ENCODE peak calls at places on chromosomes 11 and 22, in four cellular contexts. One of them, this sample, is unnamed. For H3K4me1, the result is how much of the 10 kb centered on the place peaks cover.

GRCh38 chr11:76588455-76589325 is 81.9 kb downstream of the LRRC32 start:
- DNase-seq in colonic mucosa: peak
- DNase-seq in GM23248: no peak
- DNase-seq in HCT116: no peak
- DNase-seq in this sample: no peak

GRCh38 chr11:67600324-67601029 is 6.3 kb upstream of the NDUFV1 start:
- DNase-seq in colonic mucosa: no peak
- DNase-seq in HCT116: no peak
- DNase-seq in GM23248: no peak
- DNase-seq in this sample: no peak

GRCh38 chr11:10373340-10373739 is 68.5 kb downstream of the ADM start:
- DNase-seq in colonic mucosa: no peak
- DNase-seq in HCT116: no peak
- DNase-seq in GM23248: no peak
- DNase-seq in this sample: no peak

GRCh38 chr22:25700996-25701815 is 40.8 kb upstream of the MYO18B start:
- DNase-seq in colonic mucosa: no peak
- DNase-seq in GM23248: peak
- DNase-seq in HCT116: no peak
- DNase-seq in this sample: no peak

GRCh38 chr11:95517453-95517852 is 272.1 kb downstream of the FAM76B start:
- DNase-seq in GM23248: peak
- DNase-seq in HCT116: no peak
- DNase-seq in colonic mucosa: no peak
- DNase-seq in this sample: no peak

GRCh38 chr22:44729391-44730012 is 22.9 kb upstream of the ARHGAP8 start:
- DNase-seq in GM23248: peak
- DNase-seq in colonic mucosa: no peak
- DNase-seq in HCT116: no peak
- DNase-seq in this sample: no peak

GRCh38 chr11:122113836-122114235 is 2.2 kb downstream of the BLID start:
- DNase-seq in GM23248: peak
- DNase-seq in colonic mucosa: no peak
- DNase-seq in HCT116: no peak
- DNase-seq in this sample: no peak

GRCh38 chr22:30040499-30041055 is 39.7 kb upstream of the HORMAD2 start:
- DNase-seq in HCT116: no peak
- DNase-seq in colonic mucosa: no peak
- DNase-seq in GM23248: no peak
- DNase-seq in this sample: no peak

GRCh38 chr11:130786987-130787688 is 129.1 kb downstream of the SNX19 start:
- DNase-seq in HCT116: no peak
- DNase-seq in colonic mucosa: no peak
- DNase-seq in GM23248: peak
- DNase-seq in this sample: no peak

GRCh38 chr11:68263444-68264035 is 8.2 kb downstream of the C11orf24 start:
- DNase-seq in GM23248: no peak
- DNase-seq in HCT116: no peak
- DNase-seq in colonic mucosa: no peak
- DNase-seq in this sample: no peak

GRCh38 chr11:2860636-2861035 is 24.9 kb downstream of the CDKN1C start:
- DNase-seq in GM23248: peak
- DNase-seq in HCT116: no peak
- DNase-seq in colonic mucosa: peak
- DNase-seq in this sample: no peak

GRCh38 chr11:79201637-79202347 is 239.0 kb downstream of the TENM4 start:
- DNase-seq in GM23248: no peak
- DNase-seq in HCT116: no peak
- DNase-seq in colonic mucosa: no peak
- DNase-seq in this sample: no peak

GRCh38 chr11:66048525-66049313 is at the start of gene GAL3ST3:
- DNase-seq in colonic mucosa: no peak
- DNase-seq in HCT116: no peak
- DNase-seq in GM23248: no peak
- DNase-seq in this sample: no peak

GRCh38 chr11:20161230-20161918 is 1.1 kb upstream of the DBX1 start:
- DNase-seq in colonic mucosa: no peak
- DNase-seq in GM23248: no peak
- DNase-seq in HCT116: no peak
- DNase-seq in this sample: peak

GRCh38 chr11:80727315-80727714 is 1286.5 kb upstream of the TENM4 start:
- DNase-seq in HCT116: no peak
- DNase-seq in GM23248: peak
- DNase-seq in colonic mucosa: peak
- DNase-seq in this sample: peak

GRCh38 chr22:29641781-29642355 is 38.4 kb downstream of the NF2 start:
- DNase-seq in HCT116: no peak
- DNase-seq in colonic mucosa: no peak
- DNase-seq in GM23248: peak
- DNase-seq in this sample: no peak

GRCh38 chr11:124605719-124606118 is 5.5 kb upstream of the PANX3 start:
- DNase-seq in colonic mucosa: peak
- DNase-seq in HCT116: no peak
- DNase-seq in GM23248: no peak
- DNase-seq in this sample: no peak

GRCh38 chr11:57514538-57515331 is 767 bp downstream of the SLC43A1 start:
- DNase-seq in colonic mucosa: peak
- DNase-seq in HCT116: no peak
- DNase-seq in GM23248: peak
- DNase-seq in this sample: no peak

GRCh38 chr11:114080219-114080618 is 20.7 kb downstream of the ZBTB16 start:
- DNase-seq in GM23248: peak
- DNase-seq in HCT116: no peak
- DNase-seq in colonic mucosa: no peak
- DNase-seq in this sample: no peak

DNA sequence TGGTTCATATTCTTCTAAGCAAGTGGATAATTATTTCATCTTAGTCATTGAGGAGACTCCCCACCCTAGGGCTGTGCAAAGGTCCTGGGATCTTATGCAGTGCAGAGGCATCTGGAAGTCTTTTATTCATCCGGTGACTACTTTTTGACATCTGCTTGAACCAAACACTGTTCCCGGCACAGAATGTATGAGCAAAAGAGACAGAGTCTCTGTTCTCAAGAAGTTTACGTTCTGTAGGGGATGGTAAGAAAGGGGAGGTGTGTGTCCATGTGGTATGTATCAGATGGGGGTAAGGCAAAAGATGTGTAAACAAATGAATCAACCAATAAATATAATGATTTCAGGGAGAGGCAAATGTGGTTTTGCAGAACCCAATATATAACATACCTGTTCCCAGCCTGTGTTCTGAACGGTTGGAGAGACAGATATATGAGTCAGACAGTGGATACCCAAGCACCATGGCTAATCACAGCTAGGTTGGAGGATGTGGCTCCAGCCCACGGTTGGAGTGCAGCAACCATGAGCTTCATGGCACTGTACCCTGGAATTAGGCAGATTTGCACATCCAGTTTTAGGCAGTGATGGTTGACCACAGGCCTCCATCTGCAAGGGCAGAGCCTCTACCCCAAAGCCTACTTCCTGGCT is 75.1 kb upstream of the CADM1 start:
- DNase-seq in GM23248: no peak
- DNase-seq in colonic mucosa: no peak
- DNase-seq in HCT116: no peak
- DNase-seq in this sample: no peak
- H3K9ac ChIP-seq in GM23248: no peak
- H3K9ac ChIP-seq in colonic mucosa: no peak
- H3K9ac ChIP-seq in HCT116: no peak
- H3K9ac ChIP-seq in this sample: no peak

GRCh38 chr11:85647078-85647477 is 689 bp upstream of the TMEM126A start:
- DNase-seq in colonic mucosa: no peak
- DNase-seq in HCT116: no peak
- DNase-seq in GM23248: peak
- DNase-seq in this sample: no peak

GRCh38 chr11:85651118-85651517 is 3.4 kb downstream of the TMEM126A start:
- DNase-seq in HCT116: no peak
- DNase-seq in colonic mucosa: no peak
- DNase-seq in GM23248: no peak
- DNase-seq in this sample: no peak

GRCh38 chr11:85643255-85643654 is 4.5 kb upstream of the TMEM126A start:
- DNase-seq in colonic mucosa: no peak
- DNase-seq in GM23248: no peak
- DNase-seq in HCT116: no peak
- DNase-seq in this sample: no peak

GRCh38 chr11:85653048-85653447 is 5.3 kb downstream of the TMEM126A start:
- DNase-seq in HCT116: no peak
- DNase-seq in colonic mucosa: no peak
- DNase-seq in GM23248: no peak
- DNase-seq in this sample: no peak

DNA sequence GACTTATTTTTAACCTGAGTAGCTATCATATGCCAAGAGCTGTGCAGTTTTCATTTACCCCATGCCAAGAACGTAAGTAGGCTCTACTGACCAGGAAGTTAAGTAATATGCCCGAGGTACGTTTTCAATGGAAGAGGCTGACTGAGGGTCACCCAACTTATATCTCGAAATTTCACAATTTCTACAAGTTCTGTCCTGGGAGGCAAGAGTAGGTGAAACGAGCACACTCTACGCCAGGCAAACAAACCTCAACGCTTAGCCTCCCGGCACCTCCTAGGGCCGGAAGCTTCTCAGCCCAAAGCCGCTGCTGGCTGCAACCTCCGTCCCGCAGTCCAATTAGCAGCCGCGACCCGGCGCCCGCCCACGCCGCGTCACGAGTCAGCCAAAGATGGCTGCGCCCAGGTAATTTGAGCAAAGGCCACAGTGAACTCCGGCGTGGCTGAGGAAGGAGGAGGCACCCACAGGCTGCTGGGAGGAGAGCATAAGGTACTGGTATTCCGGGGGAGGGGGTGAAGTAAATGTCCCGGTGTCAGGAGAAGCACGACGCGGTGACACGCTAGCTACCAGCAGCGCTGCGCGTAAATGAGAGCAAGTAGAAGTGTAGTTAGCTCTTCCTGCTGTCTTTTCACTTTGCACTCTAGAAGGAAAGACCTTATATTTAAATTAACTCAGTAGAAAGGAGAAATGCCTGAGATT is at the start of gene TMEM126A:
- DNase-seq in colonic mucosa: peak
- DNase-seq in HCT116: peak
- DNase-seq in GM23248: peak
- DNase-seq in this sample: peak
- H3K4me3 ChIP-seq in colonic mucosa: peak
- H3K4me3 ChIP-seq in HCT116: peak
- H3K4me3 ChIP-seq in GM23248: peak
- H3K4me3 ChIP-seq in this sample: peak

DNA sequence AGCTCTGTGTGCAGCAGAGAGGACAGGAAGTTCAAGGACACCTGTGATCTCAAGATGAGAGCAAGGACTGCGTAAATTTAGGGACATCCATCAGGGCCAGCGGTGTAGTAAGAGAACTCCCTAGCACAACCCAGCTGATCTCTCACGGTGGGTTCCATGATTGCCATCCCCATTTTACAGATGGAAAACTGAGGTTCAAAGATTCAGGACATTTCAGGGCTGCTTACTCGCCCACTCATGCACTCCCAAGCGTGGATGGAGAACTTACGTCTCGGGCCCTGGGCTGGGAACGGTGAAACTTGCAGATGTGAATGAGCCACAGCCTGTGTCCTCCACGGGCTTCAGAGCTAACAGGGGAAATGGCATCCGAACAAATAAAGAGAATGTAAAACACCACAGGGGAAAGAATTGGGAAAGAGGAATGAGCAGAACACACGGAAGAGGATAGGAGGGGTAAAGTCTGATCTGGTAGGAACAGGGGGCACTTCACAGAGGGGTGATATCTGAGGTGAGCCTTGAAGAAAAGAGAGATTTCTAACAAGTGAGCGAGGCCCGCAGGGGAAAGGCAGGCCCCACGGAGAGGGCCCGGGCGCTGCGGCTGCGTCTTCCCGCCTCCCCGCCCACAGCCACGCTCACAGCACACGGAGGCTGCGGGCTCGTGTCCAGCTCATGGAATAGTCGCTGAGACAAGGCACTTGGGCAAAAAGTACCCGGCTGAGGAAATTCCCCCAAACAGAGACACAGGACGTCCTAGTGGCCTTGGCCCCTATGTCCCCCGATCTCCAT is 55.9 kb downstream of the RPUSD4 start:
- DNase-seq in HCT116: no peak
- DNase-seq in GM23248: no peak
- DNase-seq in colonic mucosa: no peak
- DNase-seq in this sample: no peak
- H3K4me1 ChIP-seq in HCT116: under half
- H3K4me1 ChIP-seq in GM23248: under half
- H3K4me1 ChIP-seq in colonic mucosa: under half
- H3K4me1 ChIP-seq in this sample: under half

DNA sequence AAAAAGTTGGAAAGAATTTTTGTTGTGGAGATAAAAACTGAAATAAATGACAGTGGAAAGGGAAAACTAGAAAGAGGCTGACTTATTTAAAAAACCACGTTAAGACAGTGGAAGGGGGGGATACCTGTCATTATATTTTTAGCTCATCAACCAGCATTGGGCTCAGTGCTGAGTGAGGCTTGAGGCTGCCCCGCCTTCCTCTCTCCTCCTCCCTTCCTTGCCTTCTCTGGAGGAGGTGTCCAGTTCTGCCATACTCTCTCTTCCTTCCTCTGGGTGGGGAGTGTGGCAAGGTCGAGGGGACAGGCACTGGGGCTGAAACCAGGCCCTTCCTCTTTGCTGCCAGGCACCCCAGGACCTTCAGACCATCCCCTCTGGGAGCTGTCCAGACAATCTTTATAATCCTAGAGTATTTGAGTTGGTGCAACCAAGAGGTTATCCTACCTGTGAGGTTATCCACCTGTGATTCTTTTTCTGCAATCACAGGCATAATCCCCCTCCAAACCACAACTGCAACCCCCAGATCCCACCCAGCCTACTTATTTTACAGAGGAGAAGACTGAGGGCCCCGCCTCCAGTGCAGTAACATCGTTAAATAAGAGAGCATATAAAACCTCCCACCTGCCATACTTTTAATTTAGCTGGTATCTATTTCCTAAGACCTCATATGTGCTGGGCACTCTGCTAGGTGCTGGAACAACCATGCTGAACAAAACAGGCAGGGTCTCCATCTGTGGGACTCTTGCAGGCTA is 578.5 kb downstream of the BUD13 start:
- DNase-seq in GM23248: no peak
- DNase-seq in HCT116: no peak
- DNase-seq in colonic mucosa: no peak
- DNase-seq in this sample: no peak
- H3K9ac ChIP-seq in GM23248: no peak
- H3K9ac ChIP-seq in HCT116: no peak
- H3K9ac ChIP-seq in colonic mucosa: no peak
- H3K9ac ChIP-seq in this sample: no peak

DNA sequence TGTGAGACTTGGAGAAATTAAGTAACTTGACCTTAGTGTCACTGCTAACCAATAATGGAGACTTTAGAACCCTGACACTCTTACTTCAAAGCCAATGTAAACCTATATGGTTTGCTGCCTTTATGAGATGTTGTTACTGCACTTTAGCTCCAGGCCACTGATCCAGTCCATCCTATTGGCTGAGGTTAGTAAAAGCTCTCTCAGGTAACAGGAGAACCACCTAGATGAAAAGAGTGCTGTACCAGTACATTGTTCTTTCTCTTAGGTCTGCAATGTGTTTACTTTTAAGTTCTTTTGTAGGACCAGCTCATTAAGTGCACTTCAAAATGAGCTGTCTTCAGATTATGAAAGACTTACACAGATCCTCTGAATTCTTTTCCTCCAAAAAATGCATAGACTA is 994.0 kb upstream of the FAT3 start:
- DNase-seq in HCT116: no peak
- DNase-seq in colonic mucosa: no peak
- DNase-seq in GM23248: no peak
- DNase-seq in this sample: no peak
- H3K4me3 ChIP-seq in HCT116: no peak
- H3K4me3 ChIP-seq in colonic mucosa: no peak
- H3K4me3 ChIP-seq in GM23248: no peak
- H3K4me3 ChIP-seq in this sample: no peak

This sample was measured in NT2/D1.